ENCODE peak calls at places on chromosomes 13 and 19, in six cellular contexts. U is NCI-H510A, S is iPS DF 19.7, L is fibroblast of mammary gland, W is NCI-H1105 treated with DMSO at 0.1 percent for 48 hours, I is NCI-H1694. Y is an unnamed sample.

GRCh38 chr19:50252111-50252886 is 48.9 kb downstream of the MYH14 start:
- DNase-seq in U (no peak), S (peak), L (peak), W (no peak), I (peak), Y (no peak)

GRCh38 chr19:16213076-16213475 is 15.4 kb downstream of the AP1M1 start:
- DNase-seq in U (no peak), S (no peak), L (no peak), W (no peak), I (no peak), Y (no peak)

GRCh38 chr13:29849071-29849541 is 1.3 kb downstream of the UBL3 start:
- DNase-seq in U (no peak), S (no peak), L (peak), W (no peak), I (peak), Y (no peak)

GRCh38 chr13:95276119-95276505 is 25.1 kb downstream of the ABCC4 start:
- DNase-seq in U (no peak), S (no peak), L (no peak), W (no peak), I (no peak), Y (no peak)

GRCh38 chr13:94558721-94559120 is 37.2 kb downstream of the TGDS start:
- DNase-seq in U (no peak), S (peak), L (peak), W (no peak), I (no peak), Y (no peak)

GRCh38 chr13:24827799-24828198 is 63.8 kb downstream of the RNF17 start:
- DNase-seq in U (no peak), S (no peak), L (no peak), W (no peak), I (no peak), Y (no peak)

GRCh38 chr19:41998246-41999020 is 4.4 kb upstream of the ATP1A3 start:
- DNase-seq in U (peak), S (no peak), L (peak), W (peak), I (peak), Y (no peak)

GRCh38 chr13:39016789-39017188 is 21.1 kb downstream of the PROSER1 start:
- DNase-seq in U (no peak), S (no peak), L (peak), W (peak), I (peak), Y (no peak)

GRCh38 chr13:29607465-29607864 is 12.0 kb upstream of the SLC7A1 start:
- DNase-seq in U (no peak), S (no peak), L (no peak), W (no peak), I (no peak), Y (no peak)

GRCh38 chr13:78137404-78138142 is 218.9 kb upstream of the EDNRB start:
- DNase-seq in U (no peak), S (peak), L (peak), W (peak), I (peak), Y (peak)

GRCh38 chr13:98447881-98448641 is 128.8 kb downstream of the STK24 start:
- DNase-seq in U (peak), S (no peak), L (peak), W (no peak), I (peak), Y (no peak)

GRCh38 chr13:94210826-94211225 is 268.7 kb downstream of the DCT start:
- DNase-seq in U (no peak), S (no peak), L (no peak), W (no peak), I (no peak), Y (no peak)

GRCh38 chr19:46232029-46232428 is 2.5 kb downstream of the IGFL1 start:
- DNase-seq in U (no peak), S (no peak), L (no peak), W (no peak), I (no peak), Y (no peak)

GRCh38 chr19:58305932-58306323 is 751 bp downstream of the ERVK3-1 start:
- DNase-seq in U (no peak), S (no peak), L (peak), W (no peak), I (no peak), Y (no peak)

GRCh38 chr13:48506092-48506701 is 26.7 kb downstream of the RCBTB2 start:
- DNase-seq in U (no peak), S (no peak), L (no peak), W (no peak), I (no peak), Y (no peak)

GRCh38 chr13:18212873-18213272 is 968.8 kb downstream of the TUBA3C start:
- DNase-seq in U (no peak), S (peak), L (no peak), W (no peak), I (no peak), Y (no peak)

GRCh38 chr13:84470528-84470927 is 588.3 kb upstream of the SLITRK1 start:
- DNase-seq in U (no peak), S (no peak), L (no peak), W (no peak), I (no peak), Y (no peak)

GRCh38 chr19:46648070-46648960 is 12.3 kb upstream of the GNG8 start:
- DNase-seq in U (no peak), S (no peak), L (no peak), W (no peak), I (no peak), Y (no peak)

GRCh38 chr19:34482380-34483250 is 1.1 kb downstream of the WTIP start:
- DNase-seq in U (no peak), S (no peak), L (peak), W (no peak), I (no peak), Y (no peak)

GRCh38 chr13:44755872-44756271 is 179.7 kb upstream of the TSC22D1 start:
- DNase-seq in U (no peak), S (no peak), L (peak), W (no peak), I (no peak), Y (no peak)

GRCh38 chr13:24032674-24033073 is 127.8 kb upstream of the SPATA13 start:
- DNase-seq in U (no peak), S (no peak), L (peak), W (no peak), I (no peak), Y (no peak)

GRCh38 chr13:87810920-87811344 is 139.8 kb downstream of the SLITRK5 start:
- DNase-seq in U (no peak), S (no peak), L (no peak), W (no peak), I (no peak), Y (no peak)

GRCh38 chr19:54188224-54188871 is 1.0 kb downstream of the MBOAT7 start:
- DNase-seq in U (no peak), S (no peak), L (peak), W (no peak), I (no peak), Y (no peak)

GRCh38 chr19:40225440-40226305 is 816 bp downstream of the CCNP start:
- DNase-seq in U (no peak), S (no peak), L (peak), W (no peak), I (no peak), Y (no peak)

GRCh38 chr13:45500492-45501174 is 35.9 kb downstream of the COG3 start:
- DNase-seq in U (no peak), S (no peak), L (peak), W (no peak), I (no peak), Y (no peak)

GRCh38 chr19:54707932-54708331 is 16.3 kb upstream of the KIR3DL3 start:
- DNase-seq in U (no peak), S (no peak), L (no peak), W (no peak), I (no peak), Y (no peak)

GRCh38 chr13:32086791-32087441 is 55.3 kb downstream of the FRY start:
- DNase-seq in U (no peak), S (no peak), L (peak), W (no peak), I (no peak), Y (no peak)

GRCh38 chr19:11479470-11480080 is 1.3 kb downstream of the ELAVL3 start:
- DNase-seq in U (no peak), S (no peak), L (peak), W (peak), I (no peak), Y (no peak)

GRCh38 chr13:99468971-99469545 is 32.2 kb upstream of the TM9SF2 start:
- DNase-seq in U (no peak), S (no peak), L (peak), W (no peak), I (peak), Y (no peak)

GRCh38 chr19:58548859-58549663 is 5.2 kb downstream of the TRIM28 start:
- DNase-seq in U (no peak), S (no peak), L (no peak), W (no peak), I (no peak), Y (no peak)

GRCh38 chr13:107252021-107252420 is 684.1 kb upstream of the ARGLU1 start:
- DNase-seq in U (no peak), S (no peak), L (no peak), W (no peak), I (no peak), Y (no peak)